ENCODE peak calls at places on chromosomes 4 and X, in ten cellular contexts. One of them, this sample, is unnamed.

GRCh38 chr4:158996669-158997074 is 106.2 kb upstream of the RAPGEF2 start:
- DNase-seq in trophoblast cell: peak
- DNase-seq in PC-3: peak
- DNase-seq in neuronal stem cell: no peak
- DNase-seq in SK-N-SH: no peak
- DNase-seq in IMR-90: peak
- DNase-seq in mammary epithelial cell: peak
- DNase-seq in mesendoderm: peak
- DNase-seq in Karpas-422: no peak
- DNase-seq in K562: no peak
- DNase-seq in this sample: no peak

GRCh38 chr4:117474987-117475386 is 389.6 kb upstream of the TRAM1L1 start:
- DNase-seq in trophoblast cell: no peak
- DNase-seq in PC-3: no peak
- DNase-seq in neuronal stem cell: no peak
- DNase-seq in SK-N-SH: no peak
- DNase-seq in IMR-90: no peak
- DNase-seq in mammary epithelial cell: peak
- DNase-seq in mesendoderm: no peak
- DNase-seq in Karpas-422: no peak
- DNase-seq in K562: no peak
- DNase-seq in this sample: no peak

GRCh38 chr4:105122334-105122733 is 24.3 kb upstream of the TET2 start:
- DNase-seq in trophoblast cell: peak
- DNase-seq in PC-3: peak
- DNase-seq in neuronal stem cell: peak
- DNase-seq in SK-N-SH: no peak
- DNase-seq in IMR-90: no peak
- DNase-seq in mammary epithelial cell: peak
- DNase-seq in mesendoderm: peak
- DNase-seq in Karpas-422: no peak
- DNase-seq in K562: no peak
- DNase-seq in this sample: no peak

GRCh38 chr4:165404080-165404479 is 25.3 kb downstream of the CPE start:
- DNase-seq in trophoblast cell: no peak
- DNase-seq in PC-3: no peak
- DNase-seq in neuronal stem cell: no peak
- DNase-seq in SK-N-SH: no peak
- DNase-seq in IMR-90: no peak
- DNase-seq in mammary epithelial cell: no peak
- DNase-seq in mesendoderm: no peak
- DNase-seq in Karpas-422: no peak
- DNase-seq in K562: no peak
- DNase-seq in this sample: no peak

GRCh38 chr4:95889662-95890061 is 49.8 kb downstream of the PDHA2 start:
- DNase-seq in trophoblast cell: no peak
- DNase-seq in PC-3: peak
- DNase-seq in neuronal stem cell: no peak
- DNase-seq in SK-N-SH: no peak
- DNase-seq in IMR-90: no peak
- DNase-seq in mammary epithelial cell: peak
- DNase-seq in mesendoderm: peak
- DNase-seq in Karpas-422: no peak
- DNase-seq in K562: no peak
- DNase-seq in this sample: peak

GRCh38 chr4:88963817-88964216 is 93.2 kb downstream of the FAM13A start:
- DNase-seq in trophoblast cell: peak
- DNase-seq in PC-3: peak
- DNase-seq in neuronal stem cell: no peak
- DNase-seq in SK-N-SH: no peak
- DNase-seq in IMR-90: peak
- DNase-seq in mammary epithelial cell: peak
- DNase-seq in mesendoderm: no peak
- DNase-seq in Karpas-422: no peak
- DNase-seq in K562: no peak
- DNase-seq in this sample: no peak

GRCh38 chr4:113260671-113261070 is 211.2 kb downstream of the ANK2 start:
- DNase-seq in trophoblast cell: no peak
- DNase-seq in PC-3: no peak
- DNase-seq in neuronal stem cell: no peak
- DNase-seq in SK-N-SH: no peak
- DNase-seq in IMR-90: no peak
- DNase-seq in mammary epithelial cell: no peak
- DNase-seq in mesendoderm: no peak
- DNase-seq in Karpas-422: no peak
- DNase-seq in K562: no peak
- DNase-seq in this sample: no peak

GRCh38 chrX:108261541-108262218 is 170.1 kb downstream of the ATG4A start:
- DNase-seq in trophoblast cell: no peak
- DNase-seq in PC-3: peak
- DNase-seq in neuronal stem cell: no peak
- DNase-seq in SK-N-SH: no peak
- DNase-seq in IMR-90: peak
- DNase-seq in mammary epithelial cell: peak
- DNase-seq in mesendoderm: no peak
- DNase-seq in Karpas-422: no peak
- DNase-seq in K562: no peak
- DNase-seq in this sample: no peak

GRCh38 chr4:151025759-151026158 is 10.7 kb upstream of the LRBA start:
- DNase-seq in trophoblast cell: no peak
- DNase-seq in PC-3: no peak
- DNase-seq in neuronal stem cell: no peak
- DNase-seq in SK-N-SH: no peak
- DNase-seq in IMR-90: no peak
- DNase-seq in mammary epithelial cell: no peak
- DNase-seq in mesendoderm: no peak
- DNase-seq in Karpas-422: no peak
- DNase-seq in K562: no peak
- DNase-seq in this sample: no peak

GRCh38 chr4:3824521-3825270 is 58.5 kb downstream of the ADRA2C start:
- DNase-seq in trophoblast cell: peak
- DNase-seq in PC-3: no peak
- DNase-seq in neuronal stem cell: no peak
- DNase-seq in SK-N-SH: no peak
- DNase-seq in IMR-90: no peak
- DNase-seq in mammary epithelial cell: no peak
- DNase-seq in mesendoderm: no peak
- DNase-seq in Karpas-422: no peak
- DNase-seq in K562: no peak
- DNase-seq in this sample: no peak

GRCh38 chr4:8665406-8666360 is 73.1 kb downstream of the CPZ start:
- DNase-seq in trophoblast cell: no peak
- DNase-seq in PC-3: peak
- DNase-seq in neuronal stem cell: no peak
- DNase-seq in SK-N-SH: no peak
- DNase-seq in IMR-90: peak
- DNase-seq in mammary epithelial cell: no peak
- DNase-seq in mesendoderm: no peak
- DNase-seq in Karpas-422: no peak
- DNase-seq in K562: no peak
- DNase-seq in this sample: no peak
- H3K4me2 ChIP-seq in trophoblast cell: no peak
- H3K4me2 ChIP-seq in PC-3: no peak
- H3K4me2 ChIP-seq in neuronal stem cell: no peak
- H3K4me2 ChIP-seq in SK-N-SH: no peak
- H3K4me2 ChIP-seq in IMR-90: no peak
- H3K4me2 ChIP-seq in mammary epithelial cell: no peak
- H3K4me2 ChIP-seq in mesendoderm: no peak
- H3K4me2 ChIP-seq in Karpas-422: no peak
- H3K4me2 ChIP-seq in K562: no peak
- H3K4me2 ChIP-seq in this sample: no peak

GRCh38 chr4:98658287-98659105 is at the start of gene TSPAN5:
- DNase-seq in trophoblast cell: peak
- DNase-seq in PC-3: peak
- DNase-seq in neuronal stem cell: peak
- DNase-seq in SK-N-SH: peak
- DNase-seq in IMR-90: peak
- DNase-seq in mammary epithelial cell: peak
- DNase-seq in mesendoderm: peak
- DNase-seq in Karpas-422: peak
- DNase-seq in K562: peak
- DNase-seq in this sample: no peak
- H3K9ac ChIP-seq in trophoblast cell: peak
- H3K9ac ChIP-seq in PC-3: peak
- H3K9ac ChIP-seq in neuronal stem cell: peak
- H3K9ac ChIP-seq in SK-N-SH: peak
- H3K9ac ChIP-seq in IMR-90: peak
- H3K9ac ChIP-seq in mammary epithelial cell: peak
- H3K9ac ChIP-seq in mesendoderm: peak
- H3K9ac ChIP-seq in Karpas-422: peak
- H3K9ac ChIP-seq in K562: peak
- H3K9ac ChIP-seq in this sample: no peak

GRCh38 chr4:183173580-183174526 is 74.8 kb downstream of the WWC2 start:
- DNase-seq in trophoblast cell: no peak
- DNase-seq in PC-3: no peak
- DNase-seq in neuronal stem cell: peak
- DNase-seq in SK-N-SH: no peak
- DNase-seq in IMR-90: peak
- DNase-seq in mammary epithelial cell: no peak
- DNase-seq in mesendoderm: peak
- DNase-seq in Karpas-422: no peak
- DNase-seq in K562: no peak
- DNase-seq in this sample: no peak

GRCh38 chr4:183177001-183177400 is 77.9 kb downstream of the WWC2 start:
- DNase-seq in trophoblast cell: no peak
- DNase-seq in PC-3: peak
- DNase-seq in neuronal stem cell: no peak
- DNase-seq in SK-N-SH: no peak
- DNase-seq in IMR-90: no peak
- DNase-seq in mammary epithelial cell: peak
- DNase-seq in mesendoderm: no peak
- DNase-seq in Karpas-422: no peak
- DNase-seq in K562: no peak
- DNase-seq in this sample: no peak

GRCh38 chr4:183178201-183178600 is 79.1 kb downstream of the WWC2 start:
- DNase-seq in trophoblast cell: no peak
- DNase-seq in PC-3: no peak
- DNase-seq in neuronal stem cell: no peak
- DNase-seq in SK-N-SH: no peak
- DNase-seq in IMR-90: no peak
- DNase-seq in mammary epithelial cell: no peak
- DNase-seq in mesendoderm: no peak
- DNase-seq in Karpas-422: no peak
- DNase-seq in K562: no peak
- DNase-seq in this sample: no peak

GRCh38 chr4:183172881-183173280 is 73.8 kb downstream of the WWC2 start:
- DNase-seq in trophoblast cell: no peak
- DNase-seq in PC-3: no peak
- DNase-seq in neuronal stem cell: no peak
- DNase-seq in SK-N-SH: no peak
- DNase-seq in IMR-90: no peak
- DNase-seq in mammary epithelial cell: no peak
- DNase-seq in mesendoderm: no peak
- DNase-seq in Karpas-422: no peak
- DNase-seq in K562: no peak
- DNase-seq in this sample: no peak

GRCh38 chr4:183175631-183176232 is 76.7 kb downstream of the WWC2 start:
- DNase-seq in trophoblast cell: peak
- DNase-seq in PC-3: peak
- DNase-seq in neuronal stem cell: no peak
- DNase-seq in SK-N-SH: no peak
- DNase-seq in IMR-90: peak
- DNase-seq in mammary epithelial cell: no peak
- DNase-seq in mesendoderm: no peak
- DNase-seq in Karpas-422: no peak
- DNase-seq in K562: no peak
- DNase-seq in this sample: no peak
- H3K4me2 ChIP-seq in trophoblast cell: no peak
- H3K4me2 ChIP-seq in PC-3: peak
- H3K4me2 ChIP-seq in neuronal stem cell: no peak
- H3K4me2 ChIP-seq in SK-N-SH: peak
- H3K4me2 ChIP-seq in IMR-90: peak
- H3K4me2 ChIP-seq in mammary epithelial cell: peak
- H3K4me2 ChIP-seq in mesendoderm: no peak
- H3K4me2 ChIP-seq in Karpas-422: no peak
- H3K4me2 ChIP-seq in K562: no peak
- H3K4me2 ChIP-seq in this sample: no peak

GRCh38 chrX:54494166-54494969 is 1.7 kb downstream of the FGD1 start:
- DNase-seq in trophoblast cell: no peak
- DNase-seq in PC-3: no peak
- DNase-seq in neuronal stem cell: no peak
- DNase-seq in SK-N-SH: no peak
- DNase-seq in IMR-90: no peak
- DNase-seq in mammary epithelial cell: peak
- DNase-seq in mesendoderm: no peak
- DNase-seq in Karpas-422: no peak
- DNase-seq in K562: no peak
- DNase-seq in this sample: no peak

GRCh38 chrX:54496517-54496852 is 451 bp upstream of the FGD1 start:
- DNase-seq in trophoblast cell: no peak
- DNase-seq in PC-3: no peak
- DNase-seq in neuronal stem cell: no peak
- DNase-seq in SK-N-SH: no peak
- DNase-seq in IMR-90: no peak
- DNase-seq in mammary epithelial cell: no peak
- DNase-seq in mesendoderm: no peak
- DNase-seq in Karpas-422: no peak
- DNase-seq in K562: no peak
- DNase-seq in this sample: no peak

GRCh38 chrX:54495814-54496516 is at the start of gene FGD1:
- DNase-seq in trophoblast cell: peak
- DNase-seq in PC-3: peak
- DNase-seq in neuronal stem cell: peak
- DNase-seq in SK-N-SH: peak
- DNase-seq in IMR-90: peak
- DNase-seq in mammary epithelial cell: peak
- DNase-seq in mesendoderm: peak
- DNase-seq in Karpas-422: no peak
- DNase-seq in K562: peak
- DNase-seq in this sample: peak

GRCh38 chrX:54494970-54495813 is 842 bp downstream of the FGD1 start:
- DNase-seq in trophoblast cell: peak
- DNase-seq in PC-3: peak
- DNase-seq in neuronal stem cell: no peak
- DNase-seq in SK-N-SH: peak
- DNase-seq in IMR-90: peak
- DNase-seq in mammary epithelial cell: peak
- DNase-seq in mesendoderm: no peak
- DNase-seq in Karpas-422: no peak
- DNase-seq in K562: no peak
- DNase-seq in this sample: no peak

DNA sequence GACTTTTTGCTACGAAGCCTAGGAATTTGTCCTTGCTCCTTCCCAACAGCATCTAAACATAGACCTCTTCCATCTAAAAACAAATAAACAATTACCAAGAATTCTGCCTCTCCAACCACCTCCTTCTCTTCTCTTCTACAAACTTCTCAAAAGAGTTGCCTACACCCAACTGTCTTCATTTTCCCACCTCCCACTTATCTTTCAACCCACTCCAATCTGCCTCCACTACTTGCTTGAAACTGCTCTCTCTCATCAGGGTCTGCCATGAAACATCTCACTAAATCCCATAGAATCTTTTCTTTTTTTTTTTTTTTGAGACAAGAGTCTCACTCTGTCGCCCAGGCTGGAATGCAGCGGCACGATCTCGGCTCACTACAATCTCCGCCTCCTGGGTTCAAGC is 902 bp upstream of the FGD1 start:
- DNase-seq in trophoblast cell: no peak
- DNase-seq in PC-3: no peak
- DNase-seq in neuronal stem cell: no peak
- DNase-seq in SK-N-SH: no peak
- DNase-seq in IMR-90: no peak
- DNase-seq in mammary epithelial cell: no peak
- DNase-seq in mesendoderm: no peak
- DNase-seq in Karpas-422: no peak
- DNase-seq in K562: no peak
- DNase-seq in this sample: no peak
- H3K9ac ChIP-seq in trophoblast cell: no peak
- H3K9ac ChIP-seq in PC-3: no peak
- H3K9ac ChIP-seq in neuronal stem cell: no peak
- H3K9ac ChIP-seq in SK-N-SH: no peak
- H3K9ac ChIP-seq in IMR-90: no peak
- H3K9ac ChIP-seq in mammary epithelial cell: no peak
- H3K9ac ChIP-seq in mesendoderm: no peak
- H3K9ac ChIP-seq in Karpas-422: no peak
- H3K9ac ChIP-seq in K562: no peak
- H3K9ac ChIP-seq in this sample: no peak

This sample was measured in DND-41.